ENCODE peak calls at places on chromosomes 3 and 15, in ten cellular contexts. K, R, X, Y, D, W, S, T, A and J are unnamed samples.

GRCh38 chr15:70351391-70351790 is 253.7 kb upstream of the TLE3 start:
- DNase-seq in T (no peak), R (no peak), W (no peak), D (no peak), K (no peak), A (no peak), Y (no peak), S (no peak), X (no peak), J (no peak)

GRCh38 chr3:112699436-112699978 is 58.6 kb upstream of the CCDC80 start:
- DNase-seq in A (no peak), K (no peak), W (no peak), X (no peak), R (no peak), Y (no peak), S (no peak), D (no peak), T (peak), J (no peak)

GRCh38 chr15:67148196-67148701 is 82.8 kb downstream of the SMAD3 start:
- DNase-seq in K (no peak), W (no peak), T (peak), D (peak), R (no peak), A (no peak), X (no peak), S (no peak), Y (no peak), J (peak)

GRCh38 chr3:122563717-122564025 is 429 bp downstream of the PARP9 start:
- DNase-seq in R (peak), S (no peak), K (no peak), D (no peak), A (no peak), Y (no peak), W (no peak), X (peak), T (no peak), J (no peak)

GRCh38 chr3:176909044-176909443 is 288.2 kb downstream of the TBL1XR1 start:
- DNase-seq in W (no peak), Y (no peak), R (no peak), T (no peak), X (no peak), S (no peak), A (no peak), K (no peak), D (no peak), J (no peak)

GRCh38 chr15:70636540-70637165 is 126.7 kb downstream of the UACA start:
- DNase-seq in X (no peak), D (no peak), S (no peak), W (no peak), A (no peak), T (peak), R (peak), K (no peak), Y (peak), J (no peak)

GRCh38 chr3:60752800-60753199 is 498.5 kb downstream of the FHIT start:
- DNase-seq in T (no peak), Y (no peak), A (no peak), K (no peak), R (no peak), S (no peak), D (no peak), W (no peak), X (no peak), J (no peak)

GRCh38 chr3:104425416-104425815 is 941.3 kb upstream of the ALCAM start:
- DNase-seq in T (peak), Y (no peak), A (no peak), S (no peak), R (no peak), W (no peak), K (no peak), X (no peak), D (no peak), J (no peak)

GRCh38 chr15:52256930-52257733 is 38.5 kb downstream of the MYO5C start:
- DNase-seq in W (no peak), D (no peak), S (no peak), R (no peak), Y (no peak), X (no peak), T (no peak), A (no peak), K (no peak), J (no peak)

GRCh38 chr3:14432996-14433572 is 30.7 kb downstream of the SLC6A6 start:
- DNase-seq in R (no peak), W (no peak), X (peak), K (no peak), A (no peak), S (no peak), Y (no peak), T (no peak), D (no peak), J (no peak)

GRCh38 chr15:84823580-84823878 is 6.4 kb downstream of the ALPK3 start:
- DNase-seq in A (no peak), R (no peak), D (no peak), W (no peak), K (no peak), X (no peak), Y (no peak), S (no peak), T (no peak), J (no peak)

GRCh38 chr3:52773361-52774065 is 2.8 kb upstream of the NEK4 start:
- DNase-seq in T (no peak), A (no peak), X (no peak), W (no peak), K (no peak), S (no peak), R (no peak), D (no peak), Y (no peak), J (no peak)

GRCh38 chr15:78264304-78265136 is at the start of gene DNAJA4:
- DNase-seq in Y (no peak), D (peak), T (no peak), R (no peak), X (peak), S (peak), W (peak), K (peak), A (no peak), J (no peak)

GRCh38 chr3:160210799-160211221 is 14.4 kb upstream of the C3orf80 start:
- DNase-seq in A (no peak), X (no peak), S (no peak), W (no peak), K (no peak), D (no peak), R (no peak), T (peak), Y (no peak), J (no peak)

GRCh38 chr3:158725348-158725966 is 6.8 kb downstream of the RARRES1 start:
- DNase-seq in A (peak), S (no peak), Y (no peak), D (no peak), T (peak), X (no peak), K (no peak), W (no peak), R (no peak), J (no peak)

GRCh38 chr3:14902719-14903118 is 44.7 kb upstream of the NR2C2 start:
- DNase-seq in X (no peak), A (no peak), D (peak), K (no peak), R (no peak), T (no peak), Y (no peak), W (no peak), S (no peak), J (no peak)

GRCh38 chr3:98824256-98824655 is 61.1 kb downstream of the ST3GAL6 start:
- DNase-seq in T (no peak), Y (no peak), K (no peak), D (no peak), X (no peak), S (no peak), R (no peak), A (no peak), W (no peak), J (no peak)

GRCh38 chr3:87792532-87793321 is 266.1 kb downstream of the CGGBP1 start:
- DNase-seq in A (no peak), D (no peak), S (no peak), T (peak), X (no peak), R (peak), K (no peak), Y (peak), W (no peak), J (no peak)